ENCODE peak calls at places on chromosomes 13 and 19, in ten cellular contexts. G, S, L, F, A, E, Z, R, I and B are unnamed samples.

GRCh38 chr19:37930416-37930815 is 23.4 kb downstream of the SIPA1L3 start:
- DNase-seq in G (no peak), S (no peak), L (no peak), F (no peak), A (no peak), E (no peak), Z (peak), R (no peak), I (no peak), B (no peak)

GRCh38 chr19:896434-896833 is 3.1 kb downstream of the RNU6-9 start:
- DNase-seq in G (no peak), S (no peak), L (no peak), F (no peak), A (no peak), E (no peak), Z (no peak), R (no peak), I (no peak), B (no peak)

GRCh38 chr19:41569481-41570150 is 6.3 kb upstream of the CEACAM21 start:
- DNase-seq in G (no peak), S (no peak), L (no peak), F (no peak), A (no peak), E (no peak), Z (no peak), R (no peak), I (no peak), B (no peak)

GRCh38 chr13:43965446-43965845 is 85.7 kb downstream of the LACC1 start:
- DNase-seq in G (no peak), S (no peak), L (no peak), F (no peak), A (no peak), E (no peak), Z (no peak), R (no peak), I (no peak), B (no peak)

GRCh38 chr13:45728759-45729158 is 26.6 kb downstream of the CBY2 start:
- DNase-seq in G (no peak), S (no peak), L (no peak), F (no peak), A (peak), E (no peak), Z (peak), R (no peak), I (no peak), B (no peak)

GRCh38 chr19:45999653-46000121 is 4.4 kb downstream of the CCDC61 start:
- DNase-seq in G (no peak), S (no peak), L (peak), F (peak), A (no peak), E (no peak), Z (peak), R (no peak), I (no peak), B (no peak)

GRCh38 chr13:44710576-44710975 is 134.4 kb upstream of the TSC22D1 start:
- DNase-seq in G (no peak), S (no peak), L (no peak), F (no peak), A (peak), E (no peak), Z (peak), R (no peak), I (no peak), B (no peak)

GRCh38 chr19:13234518-13234917 is 84.3 kb downstream of the IER2 start:
- DNase-seq in G (peak), S (no peak), L (peak), F (peak), A (peak), E (peak), Z (peak), R (no peak), I (no peak), B (peak)

GRCh38 chr19:35417713-35418534 is 30.1 kb upstream of the FFAR2 start:
- DNase-seq in G (no peak), S (no peak), L (no peak), F (no peak), A (peak), E (no peak), Z (no peak), R (no peak), I (no peak), B (no peak)

GRCh38 chr19:35262101-35262761 is 6.5 kb upstream of the USF2 start:
- DNase-seq in G (no peak), S (peak), L (no peak), F (no peak), A (peak), E (no peak), Z (no peak), R (no peak), I (no peak), B (no peak)

GRCh38 chr13:59531571-59532091 is 632.1 kb downstream of the DIAPH3 start:
- DNase-seq in G (no peak), S (peak), L (peak), F (peak), A (no peak), E (no peak), Z (peak), R (no peak), I (peak), B (peak)

GRCh38 chr19:41367848-41368301 is 3.9 kb upstream of the B9D2 start:
- DNase-seq in G (no peak), S (no peak), L (no peak), F (no peak), A (no peak), E (no peak), Z (peak), R (no peak), I (no peak), B (no peak)

GRCh38 chr13:39056018-39056417 is 17.8 kb downstream of the NHLRC3 start:
- DNase-seq in G (no peak), S (no peak), L (no peak), F (no peak), A (no peak), E (no peak), Z (no peak), R (no peak), I (no peak), B (no peak)

GRCh38 chr13:89238496-89238895 is 1567.3 kb downstream of the SLITRK5 start:
- DNase-seq in G (no peak), S (no peak), L (no peak), F (no peak), A (no peak), E (no peak), Z (no peak), R (no peak), I (no peak), B (no peak)

GRCh38 chr19:5985098-5985783 is 7.3 kb upstream of the RANBP3 start:
- DNase-seq in G (no peak), S (no peak), L (no peak), F (no peak), A (no peak), E (no peak), Z (peak), R (no peak), I (no peak), B (no peak)

GRCh38 chr19:15869109-15869555 is 28.7 kb downstream of the CYP4F2 start:
- DNase-seq in G (no peak), S (no peak), L (no peak), F (no peak), A (peak), E (peak), Z (peak), R (no peak), I (no peak), B (no peak)

GRCh38 chr13:110546389-110546788 is 15.1 kb downstream of the RAB20 start:
- DNase-seq in G (no peak), S (no peak), L (no peak), F (no peak), A (no peak), E (no peak), Z (no peak), R (no peak), I (no peak), B (no peak)

GRCh38 chr13:110361365-110361911 is 54.4 kb downstream of the COL4A2 start:
- DNase-seq in G (no peak), S (peak), L (peak), F (peak), A (no peak), E (no peak), Z (no peak), R (no peak), I (no peak), B (peak)

GRCh38 chr13:20340759-20341161 is 108.6 kb upstream of the GJB6 start:
- DNase-seq in G (no peak), S (peak), L (peak), F (peak), A (no peak), E (no peak), Z (peak), R (no peak), I (no peak), B (no peak)

GRCh38 chr19:18488838-18489626 is 32.8 kb downstream of the ELL start:
- DNase-seq in G (no peak), S (no peak), L (peak), F (no peak), A (no peak), E (peak), Z (peak), R (no peak), I (no peak), B (no peak)

GRCh38 chr19:55484571-55485438 is at the start of gene NAT14:
- DNase-seq in G (peak), S (no peak), L (peak), F (peak), A (peak), E (peak), Z (peak), R (no peak), I (no peak), B (peak)

GRCh38 chr13:103703246-103703645 is 637.0 kb upstream of the SLC10A2 start:
- DNase-seq in G (no peak), S (no peak), L (no peak), F (no peak), A (no peak), E (no peak), Z (no peak), R (no peak), I (no peak), B (no peak)

GRCh38 chr19:42471554-42472249 is 29.0 kb upstream of the CXCL17 start:
- DNase-seq in G (no peak), S (no peak), L (no peak), F (no peak), A (no peak), E (no peak), Z (no peak), R (no peak), I (no peak), B (no peak)

GRCh38 chr13:113981611-113982295 is 7.9 kb upstream of the C13orf46 start:
- DNase-seq in G (no peak), S (no peak), L (peak), F (peak), A (no peak), E (no peak), Z (no peak), R (no peak), I (no peak), B (peak)

GRCh38 chr13:110980921-110981320 is 66.1 kb upstream of the ANKRD10 start:
- DNase-seq in G (no peak), S (no peak), L (no peak), F (no peak), A (no peak), E (no peak), Z (no peak), R (no peak), I (no peak), B (no peak)

GRCh38 chr19:43525836-43526771 is 897 bp downstream of the ETHE1 start:
- DNase-seq in G (no peak), S (no peak), L (no peak), F (peak), A (no peak), E (no peak), Z (peak), R (no peak), I (no peak), B (peak)

GRCh38 chr13:112240076-112240475 is 136.1 kb upstream of the SPACA7 start:
- DNase-seq in G (no peak), S (no peak), L (no peak), F (no peak), A (no peak), E (no peak), Z (no peak), R (no peak), I (no peak), B (no peak)

GRCh38 chr13:54394908-54395307 is 1366.3 kb downstream of the OLFM4 start:
- DNase-seq in G (no peak), S (no peak), L (no peak), F (no peak), A (no peak), E (no peak), Z (no peak), R (no peak), I (no peak), B (no peak)

GRCh38 chr19:7912697-7913564 is 1.7 kb upstream of the TGFBR3L start:
- DNase-seq in G (no peak), S (no peak), L (no peak), F (no peak), A (no peak), E (no peak), Z (no peak), R (no peak), I (no peak), B (no peak)

GRCh38 chr13:51033431-51034185 is 77.5 kb downstream of the C13orf42 start:
- DNase-seq in G (no peak), S (no peak), L (no peak), F (no peak), A (no peak), E (no peak), Z (no peak), R (no peak), I (no peak), B (no peak)

GRCh38 chr19:16594681-16595091 is 22.5 kb upstream of the SLC35E1 start:
- DNase-seq in G (no peak), S (no peak), L (no peak), F (no peak), A (no peak), E (no peak), Z (no peak), R (no peak), I (no peak), B (no peak)

GRCh38 chr19:12939292-12939606 is 840 bp downstream of the CALR start:
- DNase-seq in G (no peak), S (no peak), L (no peak), F (peak), A (no peak), E (no peak), Z (peak), R (no peak), I (no peak), B (no peak)

GRCh38 chr19:39430675-39431593 is 4.8 kb downstream of the RPS16 start:
- DNase-seq in G (peak), S (no peak), L (no peak), F (no peak), A (peak), E (no peak), Z (peak), R (no peak), I (no peak), B (no peak)

GRCh38 chr19:6947745-6948144 is 60.4 kb downstream of the ADGRE1 start:
- DNase-seq in G (no peak), S (no peak), L (no peak), F (no peak), A (peak), E (no peak), Z (peak), R (no peak), I (no peak), B (no peak)

GRCh38 chr13:44806841-44807240 is 182.4 kb downstream of the NUFIP1 start:
- DNase-seq in G (no peak), S (no peak), L (no peak), F (no peak), A (no peak), E (no peak), Z (no peak), R (no peak), I (no peak), B (no peak)

GRCh38 chr19:1672038-1672768 is 19.8 kb upstream of the TCF3 start:
- DNase-seq in G (peak), S (no peak), L (peak), F (peak), A (peak), E (peak), Z (peak), R (peak), I (no peak), B (no peak)

GRCh38 chr13:90103099-90103784 is 1244.2 kb upstream of the MIR17HG start:
- DNase-seq in G (no peak), S (no peak), L (peak), F (no peak), A (no peak), E (no peak), Z (no peak), R (no peak), I (no peak), B (no peak)

GRCh38 chr19:8445488-8446001 is 770 bp downstream of the HNRNPM start:
- DNase-seq in G (peak), S (no peak), L (peak), F (peak), A (peak), E (no peak), Z (peak), R (no peak), I (peak), B (peak)

GRCh38 chr19:37932985-37933953 is 26.3 kb downstream of the SIPA1L3 start:
- DNase-seq in G (no peak), S (no peak), L (no peak), F (no peak), A (no peak), E (no peak), Z (peak), R (no peak), I (no peak), B (peak)